ENCODE peak calls at places on chromosomes 3 and 15, in five cellular contexts. D, O, J, E and U are unnamed samples.

GRCh38 chr3:32420138-32420981 is 28.7 kb downstream of the CMTM7 start:
- DNase-seq in D (no peak), O (no peak), J (no peak), E (no peak), U (peak; percentile 81)

GRCh38 chr3:145776782-145777408 is 384.1 kb downstream of the PLOD2 start:
- DNase-seq in D (no peak), O (no peak), J (no peak), E (no peak), U (no peak)

GRCh38 chr3:22121068-22121706 is 370.2 kb upstream of the ZNF385D start:
- DNase-seq in D (no peak), O (no peak), J (no peak), E (no peak), U (no peak)

GRCh38 chr3:153809097-153809496 is 312.1 kb upstream of the ARHGEF26 start:
- DNase-seq in D (no peak), O (no peak), J (no peak), E (no peak), U (no peak)

GRCh38 chr3:139522421-139522820 is 17.1 kb downstream of the RBP1 start:
- DNase-seq in D (no peak), O (no peak), J (no peak), E (no peak), U (no peak)

GRCh38 chr3:9036327-9037112 is 73.2 kb upstream of the RAD18 start:
- DNase-seq in D (no peak), O (peak; percentile 93), J (peak; percentile 81), E (no peak), U (no peak)

GRCh38 chr3:59040902-59041301 is 8.9 kb downstream of the CFAP20DC start:
- DNase-seq in D (no peak), O (no peak), J (no peak), E (no peak), U (no peak)

GRCh38 chr3:192444096-192444790 is 283.1 kb downstream of the FGF12 start:
- DNase-seq in D (no peak), O (peak; percentile 72), J (peak; percentile 41), E (peak; percentile 84), U (peak; percentile 18)

GRCh38 chr3:48750906-48751305 is 33.9 kb upstream of the IP6K2 start:
- DNase-seq in D (no peak), O (no peak), J (no peak), E (no peak), U (no peak)

GRCh38 chr15:69193948-69194827 is 33.8 kb downstream of the GLCE start:
- DNase-seq in D (no peak), O (no peak), J (no peak), E (no peak), U (no peak)

GRCh38 chr3:64022451-64023186 is 675 bp downstream of the PSMD6 start:
- DNase-seq in D (no peak), O (no peak), J (no peak), E (no peak), U (no peak)

GRCh38 chr3:90092994-90093393 is 985.6 kb downstream of the EPHA3 start:
- DNase-seq in D (no peak), O (no peak), J (no peak), E (no peak), U (no peak)

GRCh38 chr3:192064959-192065358 is 604.0 kb downstream of the PYDC2 start:
- DNase-seq in D (no peak), O (no peak), J (no peak), E (no peak), U (no peak)

GRCh38 chr15:67915374-67916050 is 75.7 kb upstream of the RNU6-1 start:
- DNase-seq in D (no peak), O (peak; percentile 96), J (peak; percentile 25), E (peak; percentile 79), U (peak; percentile 61)

GRCh38 chr3:55204417-55204816 is 276.6 kb upstream of the LRTM1 start:
- DNase-seq in D (no peak), O (no peak), J (no peak), E (no peak), U (no peak)

GRCh38 chr15:66008920-66009572 is 139.8 kb downstream of the RAB11A start:
- DNase-seq in D (no peak), O (no peak), J (no peak), E (no peak), U (no peak)

GRCh38 chr3:46929324-46929723 is 47.2 kb downstream of the CCDC12 start:
- DNase-seq in D (no peak), O (peak; percentile 54), J (peak; percentile 58), E (no peak), U (peak; percentile 72)

GRCh38 chr3:168544097-168544957 is 448.6 kb upstream of the GOLIM4 start:
- DNase-seq in D (no peak), O (no peak), J (no peak), E (no peak), U (no peak)

GRCh38 chr3:127732303-127732702 is 59.6 kb downstream of the ABTB1 start:
- DNase-seq in D (no peak), O (no peak), J (no peak), E (no peak), U (no peak)

GRCh38 chr3:14725015-14725431 is 50.1 kb downstream of the C3orf20 start:
- DNase-seq in D (no peak), O (peak; percentile 82), J (peak; percentile 42), E (no peak), U (no peak)

GRCh38 chr15:100877551-100877950 is 2.1 kb upstream of the ALDH1A3 start:
- DNase-seq in D (no peak), O (no peak), J (no peak), E (no peak), U (no peak)

GRCh38 chr3:41581700-41582099 is 380.2 kb downstream of the ULK4 start:
- DNase-seq in D (no peak), O (no peak), J (no peak), E (no peak), U (peak; percentile 46)

GRCh38 chr3:134761213-134761612 is 33.8 kb upstream of the EPHB1 start:
- DNase-seq in D (peak; percentile 47), O (no peak), J (no peak), E (no peak), U (no peak)

GRCh38 chr15:72086920-72087648 is 30.9 kb downstream of the MYO9A start:
- DNase-seq in D (no peak), O (no peak), J (no peak), E (peak; percentile 48), U (no peak)

GRCh38 chr3:47994180-47994579 is 22.0 kb downstream of the MAP4 start:
- DNase-seq in D (no peak), O (no peak), J (no peak), E (no peak), U (no peak)

GRCh38 chr3:48403533-48404439 is 26.1 kb downstream of the PLXNB1 start:
- DNase-seq in D (no peak), O (peak; percentile 65), J (peak; percentile 9), E (peak; percentile 59), U (peak; percentile 31)

GRCh38 chr15:101620645-101621044 is 31.5 kb downstream of the TM2D3 start:
- DNase-seq in D (peak; percentile 57), O (no peak), J (no peak), E (peak; percentile 43), U (no peak)

GRCh38 chr15:36960179-36960946 is 140.0 kb downstream of the MEIS2 start:
- DNase-seq in D (no peak), O (no peak), J (no peak), E (no peak), U (no peak)

GRCh38 chr15:49645937-49646336 is 25.1 kb downstream of the DTWD1 start:
- DNase-seq in D (no peak), O (no peak), J (peak; percentile 21), E (no peak), U (no peak)

GRCh38 chr15:97947465-97948262 is 12.8 kb upstream of the ARRDC4 start:
- DNase-seq in D (no peak), O (no peak), J (no peak), E (no peak), U (peak; percentile 76)

GRCh38 chr3:57949779-57950618 is 58.2 kb upstream of the FLNB start:
- DNase-seq in D (no peak), O (peak; percentile 70), J (no peak), E (no peak), U (no peak)

GRCh38 chr3:150069158-150069536 is 98.5 kb upstream of the PFN2 start:
- DNase-seq in D (peak; percentile 53), O (no peak), J (no peak), E (no peak), U (no peak)

GRCh38 chr3:32686713-32687112 is 1.7 kb downstream of the CNOT10 start:
- DNase-seq in D (no peak), O (no peak), J (no peak), E (no peak), U (no peak)

GRCh38 chr3:125002414-125002811 is 53.4 kb downstream of the HEG1 start:
- DNase-seq in D (no peak), O (no peak), J (no peak), E (no peak), U (no peak)

DNA sequence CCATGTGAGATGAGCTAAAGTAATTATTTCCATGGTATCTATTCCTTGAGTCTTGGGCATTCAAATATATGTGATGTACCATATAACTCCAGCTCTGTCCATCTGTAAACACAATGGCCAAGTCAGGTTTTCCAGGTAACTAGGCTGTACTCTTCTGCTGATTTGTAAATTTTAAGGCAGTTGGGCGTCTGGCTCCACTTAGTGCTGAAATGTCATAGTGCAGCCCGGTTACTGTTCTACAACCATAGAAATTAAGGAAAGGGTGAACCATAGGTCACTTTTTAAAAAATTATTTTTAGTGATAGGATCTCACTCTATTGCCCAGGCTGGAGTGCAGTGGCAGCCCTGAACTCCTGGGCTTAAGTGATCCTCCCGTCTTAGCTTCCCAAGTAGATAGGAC is 44.7 kb upstream of the GOLM2 start:
- DNase-seq in D (no peak), O (no peak), J (no peak), E (no peak), U (no peak)
- TF ChIP-seq CTCF in D (no peak), O (no peak), J (no peak), E (no peak), U (no peak)

GRCh38 chr15:74261685-74262084 is 25.6 kb downstream of the CCDC33 start:
- DNase-seq in D (no peak), O (no peak), J (peak; percentile 2), E (no peak), U (no peak)
- H3K27me3 ChIP-seq in D (no peaks in the 10 kb centered on the region), O (peaks cover 11% of the 10 kb centered on the region), J (peaks cover 23% of the 10 kb centered on the region), E (no peaks in the 10 kb centered on the region), U (no peaks in the 10 kb centered on the region)

GRCh38 chr15:78000089-78000926 is 77.2 kb downstream of the TBC1D2B start:
- DNase-seq in D (no peak), O (peak; percentile 88), J (peak; percentile 74), E (peak; percentile 95), U (peak; percentile 76)
- H3K4me1 ChIP-seq in D (peaks cover 48% of the 10 kb centered on the region), O (peaks cover 24% of the 10 kb centered on the region), J (peaks cover 24% of the 10 kb centered on the region), E (peaks cover 34% of the 10 kb centered on the region), U (peaks cover 11% of the 10 kb centered on the region)

DNA sequence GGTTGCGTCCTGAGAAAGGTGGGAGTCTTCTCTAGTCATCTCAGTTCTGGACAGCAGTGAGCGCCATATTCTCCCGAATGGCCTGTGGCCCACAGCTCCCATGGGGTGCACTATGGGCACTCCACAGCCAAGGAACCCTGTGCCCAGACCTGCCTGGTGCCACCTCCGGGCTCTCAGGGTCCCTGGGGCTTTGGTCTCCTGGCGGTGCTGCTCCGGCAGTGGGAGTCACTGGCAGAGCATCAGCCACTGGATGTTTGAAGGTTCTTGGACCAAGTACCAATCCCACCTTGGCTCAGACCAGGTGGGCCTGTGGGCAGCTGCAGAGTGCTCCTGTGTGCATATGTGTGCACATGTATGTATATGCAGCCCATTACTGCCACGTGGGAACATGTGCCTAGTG is 68.3 kb upstream of the RPL32 start:
- DNase-seq in D (no peak), O (no peak), J (no peak), E (peak; percentile 58), U (no peak)
- TF ChIP-seq CTCF in D (no peak), O (no peak), J (no peak), E (no peak), U (no peak)